ENCODE peak calls at places on chromosome 14, in five cellular contexts. One of them, this sample, is unnamed.

GRCh38 chr14:39175445-39176262 is 600 bp downstream of the PNN start:
- DNase-seq in heart right ventricle: no peak
- DNase-seq in SJCRH30: peak
- DNase-seq in aorta: no peak
- DNase-seq in OCI-LY7: peak
- DNase-seq in this sample: peak

GRCh38 chr14:51552768-51553426 is 98.8 kb upstream of the FRMD6 start:
- DNase-seq in OCI-LY7: no peak
- DNase-seq in aorta: no peak
- DNase-seq in SJCRH30: no peak
- DNase-seq in heart right ventricle: no peak
- DNase-seq in this sample: no peak

GRCh38 chr14:22532345-22533056 is 56.5 kb downstream of the DAD1 start:
- DNase-seq in OCI-LY7: no peak
- DNase-seq in SJCRH30: peak
- DNase-seq in aorta: no peak
- DNase-seq in heart right ventricle: no peak
- DNase-seq in this sample: no peak

GRCh38 chr14:85336257-85336656 is 193.7 kb upstream of the FLRT2 start:
- DNase-seq in SJCRH30: no peak
- DNase-seq in aorta: no peak
- DNase-seq in heart right ventricle: no peak
- DNase-seq in OCI-LY7: no peak
- DNase-seq in this sample: no peak

GRCh38 chr14:94485944-94486841 is 10.2 kb upstream of the SERPINA9 start:
- DNase-seq in OCI-LY7: peak
- DNase-seq in heart right ventricle: peak
- DNase-seq in SJCRH30: peak
- DNase-seq in aorta: peak
- DNase-seq in this sample: peak

GRCh38 chr14:54253195-54253947 is 143.4 kb upstream of the CDKN3 start:
- DNase-seq in aorta: no peak
- DNase-seq in heart right ventricle: no peak
- DNase-seq in OCI-LY7: no peak
- DNase-seq in SJCRH30: no peak
- DNase-seq in this sample: no peak

GRCh38 chr14:24053548-24054323 is 1.9 kb downstream of the CARMIL3 start:
- DNase-seq in SJCRH30: no peak
- DNase-seq in aorta: peak
- DNase-seq in heart right ventricle: no peak
- DNase-seq in OCI-LY7: no peak
- DNase-seq in this sample: no peak

GRCh38 chr14:90968025-90968424 is 92.4 kb downstream of the RPS6KA5 start:
- DNase-seq in heart right ventricle: no peak
- DNase-seq in SJCRH30: no peak
- DNase-seq in aorta: no peak
- DNase-seq in OCI-LY7: no peak
- DNase-seq in this sample: no peak

GRCh38 chr14:61472025-61472672 is 150.8 kb downstream of the PRKCH start:
- DNase-seq in SJCRH30: peak
- DNase-seq in heart right ventricle: peak
- DNase-seq in OCI-LY7: peak
- DNase-seq in aorta: no peak
- DNase-seq in this sample: no peak

GRCh38 chr14:54724123-54724522 is 157.2 kb downstream of the SAMD4A start:
- DNase-seq in aorta: no peak
- DNase-seq in SJCRH30: no peak
- DNase-seq in heart right ventricle: no peak
- DNase-seq in OCI-LY7: no peak
- DNase-seq in this sample: no peak

DNA sequence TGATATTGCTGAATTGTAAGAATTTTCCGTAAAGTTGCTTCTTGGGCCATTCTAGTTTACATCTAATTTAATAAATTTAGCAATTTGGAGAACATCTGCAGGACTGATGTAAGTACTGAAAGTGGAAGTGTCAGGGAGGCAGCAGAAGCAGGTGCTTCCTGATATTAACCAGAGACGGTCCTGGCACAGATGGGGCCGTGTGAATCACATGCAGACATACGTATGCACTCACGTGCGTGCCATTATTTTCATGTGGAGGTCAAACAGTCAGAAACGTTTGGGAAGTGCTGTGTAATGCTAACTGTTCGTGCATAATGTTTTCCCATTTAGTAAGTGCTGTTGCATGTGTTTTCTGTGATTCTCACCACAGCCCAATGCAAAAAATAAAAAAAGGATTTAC is 87.8 kb upstream of the DYNC1H1 start:
- DNase-seq in OCI-LY7: peak
- DNase-seq in heart right ventricle: peak
- DNase-seq in aorta: no peak
- DNase-seq in SJCRH30: no peak
- DNase-seq in this sample: no peak
- H3K27ac ChIP-seq in OCI-LY7: peak
- H3K27ac ChIP-seq in heart right ventricle: peak
- H3K27ac ChIP-seq in aorta: no peak
- H3K27ac ChIP-seq in SJCRH30: no peak
- H3K27ac ChIP-seq in this sample: no peak

DNA sequence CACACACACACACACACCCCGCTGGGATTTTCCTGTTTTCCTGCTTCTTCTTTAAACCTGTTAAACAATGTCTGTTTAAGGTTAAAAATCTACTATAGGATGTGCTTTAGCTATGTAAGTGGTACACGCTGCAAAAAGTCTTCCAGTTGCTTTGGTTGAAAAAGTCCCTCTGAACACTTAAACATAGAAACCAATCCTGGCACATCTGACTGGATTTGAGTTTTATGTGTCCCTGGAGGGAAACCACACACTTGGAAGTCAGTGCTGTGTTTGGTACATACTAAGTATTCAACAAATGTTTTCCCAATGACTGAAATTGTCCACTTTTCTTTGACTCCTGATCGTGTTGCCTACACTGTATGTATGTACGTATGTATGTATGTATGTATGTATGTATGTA is 22.0 kb downstream of the CFL2 start:
- DNase-seq in aorta: no peak
- DNase-seq in heart right ventricle: no peak
- DNase-seq in SJCRH30: no peak
- DNase-seq in OCI-LY7: no peak
- DNase-seq in this sample: no peak
- H3K27ac ChIP-seq in aorta: no peak
- H3K27ac ChIP-seq in heart right ventricle: no peak
- H3K27ac ChIP-seq in SJCRH30: no peak
- H3K27ac ChIP-seq in OCI-LY7: no peak
- H3K27ac ChIP-seq in this sample: no peak

GRCh38 chr14:68363841-68364711 is 428.8 kb downstream of the ZFP36L1 start:
- DNase-seq in SJCRH30: no peak
- DNase-seq in heart right ventricle: peak
- DNase-seq in aorta: peak
- DNase-seq in OCI-LY7: no peak
- DNase-seq in this sample: peak
- H3K27ac ChIP-seq in SJCRH30: peak
- H3K27ac ChIP-seq in heart right ventricle: peak
- H3K27ac ChIP-seq in aorta: peak
- H3K27ac ChIP-seq in OCI-LY7: peak
- H3K27ac ChIP-seq in this sample: peak

GRCh38 chr14:95494456-95494855 is 22.0 kb downstream of the SYNE3 start:
- DNase-seq in SJCRH30: no peak
- DNase-seq in OCI-LY7: no peak
- DNase-seq in aorta: no peak
- DNase-seq in heart right ventricle: no peak
- DNase-seq in this sample: no peak
- H3K27ac ChIP-seq in SJCRH30: no peak
- H3K27ac ChIP-seq in OCI-LY7: peak
- H3K27ac ChIP-seq in aorta: no peak
- H3K27ac ChIP-seq in heart right ventricle: no peak
- H3K27ac ChIP-seq in this sample: no peak

DNA sequence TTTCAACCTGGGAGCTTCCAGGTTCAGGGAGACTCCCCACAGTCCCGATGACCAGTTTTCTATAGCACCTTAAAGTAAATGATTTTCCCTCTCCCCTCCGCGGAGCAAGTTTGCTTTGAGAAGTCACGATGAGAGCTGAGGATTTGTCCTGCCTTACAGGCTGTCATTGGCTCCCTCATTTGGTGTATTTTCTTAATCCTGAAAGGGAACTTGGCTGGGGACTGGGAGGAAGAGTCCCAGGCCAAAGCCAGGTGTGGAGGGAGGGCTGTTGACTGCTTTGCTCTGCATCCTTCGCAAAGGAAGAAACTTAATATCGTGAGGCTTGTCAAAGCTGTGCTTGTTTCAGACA is 64.6 kb upstream of the ESRRB start:
- DNase-seq in SJCRH30: no peak
- DNase-seq in aorta: no peak
- DNase-seq in heart right ventricle: no peak
- DNase-seq in OCI-LY7: no peak
- DNase-seq in this sample: no peak
- H3K27ac ChIP-seq in SJCRH30: no peak
- H3K27ac ChIP-seq in aorta: no peak
- H3K27ac ChIP-seq in heart right ventricle: peak
- H3K27ac ChIP-seq in OCI-LY7: no peak
- H3K27ac ChIP-seq in this sample: no peak

DNA sequence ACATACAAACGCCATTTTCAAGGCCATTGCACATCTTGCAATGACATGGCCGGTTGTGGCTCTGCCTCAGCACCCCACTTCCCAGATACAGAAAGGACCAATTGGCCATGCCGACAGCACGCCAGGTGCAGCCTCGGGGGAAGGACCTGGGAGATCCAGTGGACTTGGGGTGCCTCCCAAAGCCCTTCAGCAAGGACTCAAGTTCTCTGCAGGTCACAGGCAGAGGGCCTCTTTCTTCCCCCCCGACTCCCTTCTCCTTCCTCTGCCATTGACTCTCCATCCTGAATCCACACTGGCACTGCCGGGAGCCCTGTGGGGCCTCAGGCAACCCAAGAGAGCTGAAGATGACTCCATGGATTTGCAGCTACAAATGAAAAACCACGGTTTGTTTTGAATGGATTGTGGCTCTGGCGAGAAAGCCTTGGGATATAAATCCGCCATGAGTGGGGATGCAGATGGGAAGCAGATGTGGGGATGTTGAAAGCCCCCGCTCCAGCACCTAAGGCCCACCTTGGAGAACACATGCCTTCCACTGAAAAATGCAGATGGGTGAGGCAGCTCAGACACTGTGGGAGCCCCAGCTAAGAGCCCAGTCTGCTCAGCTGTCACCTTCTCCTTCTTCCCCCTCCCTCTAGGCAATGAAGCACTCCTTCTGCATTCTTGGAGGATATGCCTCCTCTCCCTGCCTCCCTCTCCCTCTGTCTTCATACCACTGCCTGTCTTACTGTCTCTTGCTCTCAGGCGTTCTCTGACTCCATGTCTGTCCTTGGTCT is 35.2 kb upstream of the LTBP2 start:
- DNase-seq in heart right ventricle: no peak
- DNase-seq in SJCRH30: no peak
- DNase-seq in aorta: no peak
- DNase-seq in OCI-LY7: no peak
- DNase-seq in this sample: no peak
- H3K27ac ChIP-seq in heart right ventricle: no peak
- H3K27ac ChIP-seq in SJCRH30: no peak
- H3K27ac ChIP-seq in aorta: peak
- H3K27ac ChIP-seq in OCI-LY7: no peak
- H3K27ac ChIP-seq in this sample: no peak

GRCh38 chr14:58216544-58216943 is 16.6 kb downstream of the ACTR10 start:
- DNase-seq in SJCRH30: no peak
- DNase-seq in heart right ventricle: no peak
- DNase-seq in aorta: no peak
- DNase-seq in OCI-LY7: no peak
- DNase-seq in this sample: no peak

GRCh38 chr14:58215191-58215914 is 15.4 kb downstream of the ACTR10 start:
- DNase-seq in OCI-LY7: no peak
- DNase-seq in SJCRH30: no peak
- DNase-seq in heart right ventricle: no peak
- DNase-seq in aorta: no peak
- DNase-seq in this sample: no peak
- H3K27ac ChIP-seq in OCI-LY7: no peak
- H3K27ac ChIP-seq in SJCRH30: no peak
- H3K27ac ChIP-seq in heart right ventricle: no peak
- H3K27ac ChIP-seq in aorta: no peak
- H3K27ac ChIP-seq in this sample: no peak

This sample was measured in caudate nucleus.